ENCODE peak calls at places on chromosomes 5 and 9, in six cellular contexts. C is GM12865, R is bronchial epithelial cell, X is Calu3, J is lower lobe of right lung, L is GM10248. Q is an unnamed sample.

GRCh38 chr5:108634251-108634950 is 113.3 kb upstream of the FER start:
- DNase-seq in C (no peak), R (no peak), J (no peak), X (no peak), L (no peak), Q (peak)

GRCh38 chr5:90386099-90386710 is 23.4 kb downstream of the CETN3 start:
- DNase-seq in R (peak), L (no peak), C (peak), X (no peak), J (no peak), Q (peak)

GRCh38 chr5:118705931-118706330 is 282.4 kb downstream of the DTWD2 start:
- DNase-seq in C (no peak), X (no peak), J (no peak), R (no peak), L (no peak), Q (no peak)

GRCh38 chr5:38533286-38534121 is 22.9 kb downstream of the LIFR start:
- DNase-seq in C (no peak), X (no peak), R (no peak), J (no peak), L (no peak), Q (no peak)

GRCh38 chr9:10366171-10366779 is 246.5 kb downstream of the PTPRD start:
- DNase-seq in C (peak), L (peak), R (peak), J (no peak), X (peak), Q (peak)

GRCh38 chr5:123500476-123500875 is 11.5 kb upstream of the CSNK1G3 start:
- DNase-seq in R (no peak), L (no peak), X (no peak), C (no peak), J (no peak), Q (no peak)

GRCh38 chr5:177447066-177447610 is 524 bp downstream of the PRR7 start:
- DNase-seq in J (peak), L (peak), C (peak), X (peak), R (no peak), Q (no peak)

GRCh38 chr5:169706758-169707450 is 69.8 kb downstream of the DOCK2 start:
- DNase-seq in C (no peak), L (no peak), R (peak), X (no peak), J (no peak), Q (peak)

GRCh38 chr9:79929285-79929684 is 357.5 kb downstream of the TLE4 start:
- DNase-seq in L (no peak), J (no peak), X (no peak), C (no peak), R (no peak), Q (no peak)

GRCh38 chr5:168827636-168828035 is 248.5 kb upstream of the PANK3 start:
- DNase-seq in J (no peak), L (no peak), C (no peak), R (no peak), X (no peak), Q (no peak)

GRCh38 chr5:142864293-142865260 is 94.4 kb downstream of the ARHGAP26 start:
- DNase-seq in X (no peak), R (no peak), C (no peak), J (no peak), L (no peak), Q (no peak)

GRCh38 chr5:40410231-40410861 is 269.4 kb upstream of the PTGER4 start:
- DNase-seq in R (peak), C (peak), X (no peak), L (no peak), J (no peak), Q (peak)

GRCh38 chr9:82546131-82546530 is 516.8 kb downstream of the RASEF start:
- DNase-seq in J (no peak), L (no peak), C (no peak), R (no peak), X (no peak), Q (no peak)

GRCh38 chr9:16705121-16705604 is 165.3 kb downstream of the BNC2 start:
- DNase-seq in C (no peak), X (peak), R (peak), J (peak), L (no peak), Q (peak)

GRCh38 chr9:94821098-94821930 is 94.8 kb downstream of the AOPEP start:
- DNase-seq in C (peak), L (peak), J (no peak), X (no peak), R (no peak), Q (no peak)

GRCh38 chr5:137710086-137710485 is 25.8 kb downstream of the KLHL3 start:
- DNase-seq in J (no peak), R (no peak), C (no peak), X (no peak), L (no peak), Q (no peak)

GRCh38 chr5:128777052-128777451 is 188.2 kb upstream of the SLC27A6 start:
- DNase-seq in C (peak), X (no peak), L (peak), J (no peak), R (peak), Q (no peak)

GRCh38 chr5:61030163-61030482 is 85.1 kb downstream of the NDUFAF2 start:
- DNase-seq in X (no peak), L (no peak), C (no peak), R (peak), J (no peak), Q (peak)

GRCh38 chr9:133509179-133510083 is 15.3 kb downstream of the MYMK start:
- DNase-seq in C (no peak), R (peak), L (no peak), J (no peak), X (peak), Q (no peak)

GRCh38 chr5:94031631-94032030 is 290.2 kb upstream of the POU5F2 start:
- DNase-seq in C (no peak), L (no peak), X (no peak), R (no peak), J (no peak), Q (peak)

GRCh38 chr5:125050926-125051325 is 304.5 kb upstream of the ZNF608 start:
- DNase-seq in J (no peak), C (no peak), X (no peak), L (no peak), R (no peak), Q (no peak)

GRCh38 chr5:125639858-125640257 is 783.4 kb upstream of the GRAMD2B start:
- DNase-seq in X (no peak), L (no peak), C (no peak), R (no peak), J (no peak), Q (no peak)

GRCh38 chr9:85004818-85005413 is 335.4 kb downstream of the NTRK2 start:
- DNase-seq in C (peak), J (no peak), L (peak), R (no peak), X (no peak), Q (no peak)

GRCh38 chr9:121503443-121503842 is 3.8 kb upstream of the GGTA1 start:
- DNase-seq in C (no peak), J (no peak), L (no peak), X (no peak), R (no peak), Q (no peak)

GRCh38 chr9:112867275-112867991 is 23.2 kb downstream of the SLC46A2 start:
- DNase-seq in R (peak), J (peak), X (no peak), L (peak), C (peak), Q (peak)

GRCh38 chr9:16771352-16771751 is 99.1 kb downstream of the BNC2 start:
- DNase-seq in J (no peak), C (no peak), R (peak), X (no peak), L (no peak), Q (peak)

GRCh38 chr5:149632311-149633251 is 51.3 kb downstream of the ARHGEF37 start:
- DNase-seq in C (peak), L (no peak), J (no peak), X (peak), R (peak), Q (peak)

GRCh38 chr5:122874179-122874875 is 28.9 kb downstream of the SNX24 start:
- DNase-seq in C (no peak), L (no peak), R (no peak), X (no peak), J (no peak), Q (no peak)

GRCh38 chr5:2110934-2111462 is 228.3 kb upstream of the IRX4 start:
- DNase-seq in C (no peak), J (no peak), X (no peak), L (no peak), R (no peak), Q (no peak)

GRCh38 chr5:2109566-2109965 is 226.8 kb upstream of the IRX4 start:
- DNase-seq in J (no peak), R (no peak), X (no peak), C (no peak), L (no peak), Q (no peak)

GRCh38 chr5:2112128-2112808 is 229.5 kb upstream of the IRX4 start:
- DNase-seq in L (no peak), C (no peak), J (no peak), R (no peak), X (no peak), Q (no peak)

GRCh38 chr5:2111569-2112105 is 228.9 kb upstream of the IRX4 start:
- DNase-seq in R (no peak), J (no peak), X (no peak), C (no peak), L (no peak), Q (no peak)

GRCh38 chr5:2110137-2110933 is 227.6 kb upstream of the IRX4 start:
- DNase-seq in L (no peak), R (no peak), C (no peak), X (no peak), J (no peak), Q (no peak)
- TF ChIP-seq CTCF in L (no peak), R (no peak), C (no peak), X (no peak), J (no peak), Q (no peak)

DNA sequence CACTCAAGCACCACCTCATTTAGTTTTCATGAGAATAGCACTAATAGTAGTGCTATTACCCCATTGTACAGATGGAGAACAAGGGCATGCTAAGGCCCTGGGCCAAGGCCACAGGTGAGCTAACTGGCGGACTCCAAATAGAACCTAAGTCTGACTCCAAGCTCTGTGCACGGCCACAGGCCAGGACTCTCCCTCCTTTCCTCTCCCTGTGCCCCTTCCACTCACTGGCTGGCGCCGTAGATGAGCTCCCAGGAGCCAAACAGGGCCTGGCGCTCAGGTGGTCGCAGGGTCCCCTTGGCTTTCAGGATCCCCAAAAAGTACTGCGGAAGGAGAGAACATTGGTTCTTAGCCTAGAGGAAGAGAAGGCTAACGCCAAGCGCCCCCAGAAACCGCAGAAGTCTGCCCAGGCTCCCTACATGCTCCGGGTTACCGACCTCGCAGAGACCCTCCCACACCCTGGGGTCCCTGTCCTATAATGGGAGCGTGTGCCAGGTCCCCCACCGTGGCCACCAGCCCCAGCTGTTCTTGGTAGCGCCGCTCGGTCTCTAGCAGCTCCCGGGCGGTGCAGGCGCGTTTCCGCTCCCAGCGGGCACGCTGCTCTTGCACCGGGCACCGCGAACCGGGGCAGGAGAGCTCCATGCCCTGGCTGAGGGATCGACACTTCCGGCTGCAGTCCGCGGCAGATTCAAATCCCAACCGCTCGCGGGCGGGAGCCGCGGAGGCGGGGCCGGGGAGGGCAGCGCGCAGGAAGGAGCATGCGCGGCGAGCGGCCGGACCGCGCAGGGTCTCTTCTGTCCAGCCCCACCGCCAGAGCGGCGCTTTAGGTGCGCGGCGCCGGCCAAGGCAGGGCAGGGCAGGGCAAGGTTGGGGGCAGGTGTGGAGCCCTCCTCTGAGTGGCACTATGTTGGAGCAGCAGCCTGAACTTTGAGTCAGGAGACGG is at the start of gene ARHGEF39:
- DNase-seq in X (peak), R (peak), L (peak), J (peak), C (peak), Q (peak)
- TF ChIP-seq CTCF in X (no peak), R (no peak), L (peak), J (peak), C (peak), Q (no peak)

GRCh38 chr5:141811287-141812155 is 66.7 kb downstream of the PCDH1 start:
- DNase-seq in C (peak), L (peak), J (no peak), X (peak), R (no peak), Q (no peak)
- TF ChIP-seq CTCF in C (peak), L (peak), J (peak), X (peak), R (peak), Q (peak)

GRCh38 chr5:8756498-8757084 is 789.3 kb downstream of the SEMA5A start:
- DNase-seq in J (no peak), L (peak), X (peak), R (peak), C (peak), Q (peak)
- TF ChIP-seq CTCF in J (peak), L (peak), X (no peak), R (peak), C (peak), Q (peak)

GRCh38 chr9:97363661-97364299 is 48.1 kb upstream of the TDRD7 start:
- DNase-seq in R (no peak), X (no peak), C (peak), J (no peak), L (peak), Q (no peak)
- TF ChIP-seq CTCF in R (no peak), X (no peak), C (no peak), J (no peak), L (no peak), Q (no peak)

GRCh38 chr9:13956107-13956506 is 357.8 kb downstream of the NFIB start:
- DNase-seq in C (no peak), J (no peak), R (no peak), L (no peak), X (no peak), Q (no peak)
- TF ChIP-seq CTCF in C (no peak), J (no peak), R (no peak), L (no peak), X (no peak), Q (no peak)

GRCh38 chr5:35443803-35444595 is 173.7 kb upstream of the SPEF2 start:
- DNase-seq in J (no peak), L (no peak), C (peak), R (no peak), X (no peak), Q (no peak)
- TF ChIP-seq CTCF in J (no peak), L (no peak), C (no peak), R (no peak), X (no peak), Q (no peak)

GRCh38 chr9:105712297-105712696 is 18.0 kb downstream of the TMEM38B start:
- DNase-seq in L (no peak), C (no peak), J (no peak), X (no peak), R (no peak), Q (no peak)
- TF ChIP-seq CTCF in L (no peak), C (no peak), J (no peak), X (no peak), R (no peak), Q (no peak)

GRCh38 chr9:105144076-105144475 is 100.4 kb upstream of the SLC44A1 start:
- DNase-seq in X (no peak), C (no peak), J (no peak), R (peak), L (no peak), Q (no peak)
- TF ChIP-seq CTCF in X (no peak), C (no peak), J (no peak), R (no peak), L (no peak), Q (no peak)

GRCh38 chr9:107246259-107247254 is 36.5 kb upstream of the RAD23B start:
- DNase-seq in X (peak), R (no peak), C (peak), L (no peak), J (no peak), Q (no peak)
- TF ChIP-seq CTCF in X (no peak), R (peak), C (no peak), L (no peak), J (no peak), Q (no peak)